ENCODE peak calls at places on chromosome 10, in four cellular contexts. One of them, this sample, is unnamed.

GRCh38 chr10:131184503-131184902 is 127.0 kb downstream of the TCERG1L start:
- DNase-seq in cardiac muscle cell: no peak
- DNase-seq in tibial artery: no peak
- DNase-seq in AG04450: no peak
- DNase-seq in this sample: no peak

GRCh38 chr10:70835895-70836294 is 20.1 kb downstream of the SGPL1 start:
- DNase-seq in cardiac muscle cell: peak; percentile 77
- DNase-seq in AG04450: no peak
- DNase-seq in tibial artery: no peak
- DNase-seq in this sample: no peak

GRCh38 chr10:3892440-3893101 is 107.6 kb upstream of the KLF6 start:
- DNase-seq in tibial artery: no peak
- DNase-seq in AG04450: no peak
- DNase-seq in cardiac muscle cell: no peak
- DNase-seq in this sample: no peak

GRCh38 chr10:7767209-7767608 is 20.6 kb downstream of the KIN start:
- DNase-seq in AG04450: peak; percentile 78
- DNase-seq in tibial artery: no peak
- DNase-seq in cardiac muscle cell: peak; percentile 70
- DNase-seq in this sample: no peak

GRCh38 chr10:70096016-70096704 is 36.5 kb downstream of the AIFM2 start:
- DNase-seq in AG04450: no peak
- DNase-seq in cardiac muscle cell: no peak
- DNase-seq in tibial artery: no peak
- DNase-seq in this sample: no peak

GRCh38 chr10:84232376-84232775 is 7.0 kb upstream of the LRIT2 start:
- DNase-seq in AG04450: no peak
- DNase-seq in cardiac muscle cell: no peak
- DNase-seq in tibial artery: no peak
- DNase-seq in this sample: no peak

GRCh38 chr10:43865275-43866135 is 216.8 kb upstream of the ZNF32 start:
- DNase-seq in tibial artery: no peak
- DNase-seq in AG04450: no peak
- DNase-seq in cardiac muscle cell: peak; percentile 69
- DNase-seq in this sample: no peak

GRCh38 chr10:1549591-1550290 is 187.6 kb downstream of the ADARB2 start:
- DNase-seq in cardiac muscle cell: no peak
- DNase-seq in AG04450: no peak
- DNase-seq in tibial artery: no peak
- DNase-seq in this sample: peak; percentile 9

GRCh38 chr10:33332183-33333031 is 2.1 kb downstream of the NRP1 start:
- DNase-seq in AG04450: no peak
- DNase-seq in cardiac muscle cell: peak; percentile 76
- DNase-seq in tibial artery: no peak
- DNase-seq in this sample: no peak

GRCh38 chr10:70458329-70459060 is 17.0 kb upstream of the NODAL start:
- DNase-seq in AG04450: peak; percentile 26
- DNase-seq in cardiac muscle cell: peak; percentile 75
- DNase-seq in tibial artery: peak; percentile 72
- DNase-seq in this sample: peak; percentile 90

GRCh38 chr10:86523348-86523747 is 1.8 kb upstream of the WAPL start:
- DNase-seq in AG04450: no peak
- DNase-seq in cardiac muscle cell: no peak
- DNase-seq in tibial artery: no peak
- DNase-seq in this sample: no peak

GRCh38 chr10:127736915-127737562 is at the start of gene FOXI2:
- DNase-seq in AG04450: no peak
- DNase-seq in cardiac muscle cell: no peak
- DNase-seq in tibial artery: no peak
- DNase-seq in this sample: no peak

GRCh38 chr10:98919899-98920298 is 315.8 kb downstream of the HPSE2 start:
- DNase-seq in cardiac muscle cell: no peak
- DNase-seq in tibial artery: no peak
- DNase-seq in AG04450: peak; percentile 41
- DNase-seq in this sample: no peak
- H3K27ac ChIP-seq in cardiac muscle cell: peak overlapping the region; percentile 46
- H3K27ac ChIP-seq in tibial artery: no peak overlapping the region
- H3K27ac ChIP-seq in AG04450: peak overlapping the region; percentile 42
- H3K27ac ChIP-seq in this sample: no peak overlapping the region

GRCh38 chr10:34962866-34963265 is 127.3 kb downstream of the CUL2 start:
- DNase-seq in AG04450: no peak
- DNase-seq in tibial artery: no peak
- DNase-seq in cardiac muscle cell: no peak
- DNase-seq in this sample: no peak

GRCh38 chr10:34964166-34964800 is 125.9 kb downstream of the CUL2 start:
- DNase-seq in AG04450: no peak
- DNase-seq in cardiac muscle cell: no peak
- DNase-seq in tibial artery: no peak
- DNase-seq in this sample: no peak

GRCh38 chr10:34959786-34960185 is 130.4 kb downstream of the CUL2 start:
- DNase-seq in tibial artery: no peak
- DNase-seq in AG04450: no peak
- DNase-seq in cardiac muscle cell: no peak
- DNase-seq in this sample: no peak

GRCh38 chr10:34959321-34959720 is 130.8 kb downstream of the CUL2 start:
- DNase-seq in tibial artery: no peak
- DNase-seq in AG04450: no peak
- DNase-seq in cardiac muscle cell: no peak
- DNase-seq in this sample: no peak

GRCh38 chr10:34960983-34961382 is 129.2 kb downstream of the CUL2 start:
- DNase-seq in AG04450: no peak
- DNase-seq in cardiac muscle cell: no peak
- DNase-seq in tibial artery: no peak
- DNase-seq in this sample: no peak
- TF ChIP-seq CTCF in AG04450: peak; percentile 44
- TF ChIP-seq CTCF in cardiac muscle cell: peak; percentile 24
- TF ChIP-seq CTCF in tibial artery: no peak
- TF ChIP-seq CTCF in this sample: no peak

GRCh38 chr10:61961278-61961677 is 59.8 kb downstream of the ARID5B start:
- DNase-seq in tibial artery: no peak
- DNase-seq in cardiac muscle cell: no peak
- DNase-seq in AG04450: no peak
- DNase-seq in this sample: no peak

GRCh38 chr10:61964059-61964709 is 62.7 kb downstream of the ARID5B start:
- DNase-seq in cardiac muscle cell: no peak
- DNase-seq in AG04450: no peak
- DNase-seq in tibial artery: no peak
- DNase-seq in this sample: no peak

GRCh38 chr10:61965694-61966284 is 64.3 kb downstream of the ARID5B start:
- DNase-seq in cardiac muscle cell: no peak
- DNase-seq in AG04450: no peak
- DNase-seq in tibial artery: no peak
- DNase-seq in this sample: no peak

GRCh38 chr10:61964949-61965693 is 63.6 kb downstream of the ARID5B start:
- DNase-seq in AG04450: no peak
- DNase-seq in tibial artery: no peak
- DNase-seq in cardiac muscle cell: no peak
- DNase-seq in this sample: no peak

GRCh38 chr10:61963669-61964058 is 62.2 kb downstream of the ARID5B start:
- DNase-seq in AG04450: no peak
- DNase-seq in tibial artery: no peak
- DNase-seq in cardiac muscle cell: no peak
- DNase-seq in this sample: no peak
- H3K27ac ChIP-seq in AG04450: no peak overlapping the region
- H3K27ac ChIP-seq in tibial artery: peak overlapping the region; percentile 66
- H3K27ac ChIP-seq in cardiac muscle cell: no peak overlapping the region
- H3K27ac ChIP-seq in this sample: no peak overlapping the region

GRCh38 chr10:77010430-77010829 is 627.2 kb downstream of the KCNMA1 start:
- DNase-seq in cardiac muscle cell: no peak
- DNase-seq in AG04450: no peak
- DNase-seq in tibial artery: no peak
- DNase-seq in this sample: no peak

GRCh38 chr10:77005901-77006300 is 631.7 kb downstream of the KCNMA1 start:
- DNase-seq in AG04450: no peak
- DNase-seq in cardiac muscle cell: no peak
- DNase-seq in tibial artery: no peak
- DNase-seq in this sample: no peak

GRCh38 chr10:77004917-77005564 is 632.6 kb downstream of the KCNMA1 start:
- DNase-seq in tibial artery: no peak
- DNase-seq in cardiac muscle cell: peak; percentile 68
- DNase-seq in AG04450: peak; percentile 37
- DNase-seq in this sample: no peak

GRCh38 chr10:77006836-77007511 is 630.6 kb downstream of the KCNMA1 start:
- DNase-seq in AG04450: no peak
- DNase-seq in tibial artery: no peak
- DNase-seq in cardiac muscle cell: no peak
- DNase-seq in this sample: no peak

DNA sequence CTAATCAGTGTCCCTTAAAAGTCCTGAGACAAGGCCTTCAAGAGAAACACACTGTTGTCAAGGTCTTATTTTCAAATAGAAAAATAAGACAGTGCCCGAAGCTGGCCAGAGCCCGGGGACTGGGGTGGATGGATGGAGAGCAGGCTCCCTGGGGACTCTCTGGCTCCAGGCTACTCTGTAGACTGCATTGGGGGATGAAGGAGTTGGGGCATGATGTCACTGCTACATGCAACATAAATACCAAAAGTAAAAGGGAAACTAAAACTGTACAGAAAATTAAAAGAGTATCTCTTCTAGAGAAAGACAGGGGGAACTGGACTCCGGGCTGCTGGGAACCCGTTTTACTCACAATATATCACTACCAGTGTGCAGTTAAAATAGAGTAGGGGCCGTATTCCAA is 629.8 kb downstream of the KCNMA1 start:
- DNase-seq in tibial artery: no peak
- DNase-seq in AG04450: no peak
- DNase-seq in cardiac muscle cell: no peak
- DNase-seq in this sample: no peak
- TF ChIP-seq CTCF in tibial artery: no peak
- TF ChIP-seq CTCF in AG04450: no peak
- TF ChIP-seq CTCF in cardiac muscle cell: no peak
- TF ChIP-seq CTCF in this sample: no peak

DNA sequence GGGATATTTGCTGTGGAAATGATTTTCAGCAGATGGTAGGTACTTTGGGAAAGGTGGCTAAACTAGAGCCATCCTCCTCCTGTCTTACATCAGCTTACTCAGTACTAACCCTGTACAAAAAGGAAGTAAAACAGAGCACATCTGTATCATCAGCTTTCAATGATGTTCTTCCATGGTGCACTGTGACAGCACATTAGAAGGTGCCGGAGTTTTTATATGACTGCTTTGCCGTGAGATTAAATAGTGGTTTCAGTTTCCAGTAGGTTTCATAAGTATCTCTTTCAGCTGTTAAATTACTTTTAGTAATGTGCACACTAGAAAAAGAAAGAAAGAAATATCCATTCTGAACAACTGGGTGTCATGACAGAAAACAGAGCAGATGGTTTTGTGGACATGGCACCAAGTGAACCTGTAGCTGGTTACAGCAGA is 86.5 kb downstream of the ARID5B start:
- DNase-seq in AG04450: no peak
- DNase-seq in tibial artery: no peak
- DNase-seq in cardiac muscle cell: no peak
- DNase-seq in this sample: no peak
- H3K27ac ChIP-seq in AG04450: no peak overlapping the region
- H3K27ac ChIP-seq in tibial artery: peak overlapping the region; percentile 71
- H3K27ac ChIP-seq in cardiac muscle cell: no peak overlapping the region
- H3K27ac ChIP-seq in this sample: peak overlapping the region; percentile 13

GRCh38 chr10:112265745-112266144 is 17.5 kb upstream of the TECTB start:
- DNase-seq in tibial artery: peak; percentile 48
- DNase-seq in cardiac muscle cell: no peak
- DNase-seq in AG04450: no peak
- DNase-seq in this sample: no peak
- TF ChIP-seq CTCF in tibial artery: no peak
- TF ChIP-seq CTCF in cardiac muscle cell: no peak
- TF ChIP-seq CTCF in AG04450: no peak
- TF ChIP-seq CTCF in this sample: no peak

This sample was measured in left lung.